ENCODE peak calls at places on chromosome 1, in six cellular contexts. One of them, this sample, is unnamed.

GRCh38 chr1:10694274-10694632 is 102.2 kb downstream of the CASZ1 start:
- DNase-seq in BJ: no peak
- DNase-seq in colonic mucosa: peak; percentile 76
- DNase-seq in tibial nerve: peak; percentile 20
- DNase-seq in hepatocyte: no peak
- DNase-seq in PC-3: no peak
- DNase-seq in this sample: no peak

GRCh38 chr1:45857101-45857700 is 53.8 kb downstream of the MAST2 start:
- DNase-seq in BJ: no peak
- DNase-seq in colonic mucosa: no peak
- DNase-seq in tibial nerve: no peak
- DNase-seq in hepatocyte: no peak
- DNase-seq in PC-3: no peak
- DNase-seq in this sample: no peak

GRCh38 chr1:156845055-156845952 is 13.6 kb downstream of the INSRR start:
- DNase-seq in BJ: no peak
- DNase-seq in colonic mucosa: no peak
- DNase-seq in tibial nerve: no peak
- DNase-seq in hepatocyte: no peak
- DNase-seq in PC-3: no peak
- DNase-seq in this sample: no peak

GRCh38 chr1:33220701-33221384 is 35.4 kb upstream of the ZNF362 start:
- DNase-seq in BJ: no peak
- DNase-seq in colonic mucosa: no peak
- DNase-seq in tibial nerve: peak; percentile 16
- DNase-seq in hepatocyte: peak; percentile 32
- DNase-seq in PC-3: peak; percentile 46
- DNase-seq in this sample: no peak

GRCh38 chr1:172902200-172902599 is 148.5 kb downstream of the TNFSF18 start:
- DNase-seq in BJ: no peak
- DNase-seq in colonic mucosa: no peak
- DNase-seq in tibial nerve: no peak
- DNase-seq in hepatocyte: no peak
- DNase-seq in PC-3: no peak
- DNase-seq in this sample: no peak

GRCh38 chr1:21842606-21843162 is 30.6 kb downstream of the LDLRAD2 start:
- DNase-seq in BJ: no peak
- DNase-seq in colonic mucosa: no peak
- DNase-seq in tibial nerve: no peak
- DNase-seq in hepatocyte: no peak
- DNase-seq in PC-3: no peak
- DNase-seq in this sample: no peak

GRCh38 chr1:87089070-87089736 is 174.8 kb downstream of the HS2ST1 start:
- DNase-seq in BJ: no peak
- DNase-seq in colonic mucosa: no peak
- DNase-seq in tibial nerve: no peak
- DNase-seq in hepatocyte: no peak
- DNase-seq in PC-3: peak; percentile 48
- DNase-seq in this sample: no peak

GRCh38 chr1:201530741-201531521 is 8.0 kb upstream of the NAV1 start:
- DNase-seq in BJ: peak; percentile 81
- DNase-seq in colonic mucosa: peak; percentile 79
- DNase-seq in tibial nerve: peak; percentile 94
- DNase-seq in hepatocyte: peak; percentile 90
- DNase-seq in PC-3: peak; percentile 70
- DNase-seq in this sample: peak; percentile 85

GRCh38 chr1:3004285-3005205 is 16.7 kb upstream of the ACTRT2 start:
- DNase-seq in BJ: no peak
- DNase-seq in colonic mucosa: no peak
- DNase-seq in tibial nerve: no peak
- DNase-seq in hepatocyte: no peak
- DNase-seq in PC-3: no peak
- DNase-seq in this sample: no peak

GRCh38 chr1:224773646-224774045 is 155.8 kb upstream of the DNAH14 start:
- DNase-seq in BJ: no peak
- DNase-seq in colonic mucosa: no peak
- DNase-seq in tibial nerve: no peak
- DNase-seq in hepatocyte: no peak
- DNase-seq in PC-3: no peak
- DNase-seq in this sample: no peak

GRCh38 chr1:224779491-224780020 is 149.9 kb upstream of the DNAH14 start:
- DNase-seq in BJ: no peak
- DNase-seq in colonic mucosa: no peak
- DNase-seq in tibial nerve: no peak
- DNase-seq in hepatocyte: no peak
- DNase-seq in PC-3: no peak
- DNase-seq in this sample: no peak

GRCh38 chr1:224769987-224770693 is 154.0 kb downstream of the CNIH3 start:
- DNase-seq in BJ: peak; percentile 40
- DNase-seq in colonic mucosa: no peak
- DNase-seq in tibial nerve: no peak
- DNase-seq in hepatocyte: no peak
- DNase-seq in PC-3: peak; percentile 69
- DNase-seq in this sample: no peak

GRCh38 chr1:224768971-224769370 is 152.9 kb downstream of the CNIH3 start:
- DNase-seq in BJ: no peak
- DNase-seq in colonic mucosa: no peak
- DNase-seq in tibial nerve: no peak
- DNase-seq in hepatocyte: no peak
- DNase-seq in PC-3: no peak
- DNase-seq in this sample: no peak

DNA sequence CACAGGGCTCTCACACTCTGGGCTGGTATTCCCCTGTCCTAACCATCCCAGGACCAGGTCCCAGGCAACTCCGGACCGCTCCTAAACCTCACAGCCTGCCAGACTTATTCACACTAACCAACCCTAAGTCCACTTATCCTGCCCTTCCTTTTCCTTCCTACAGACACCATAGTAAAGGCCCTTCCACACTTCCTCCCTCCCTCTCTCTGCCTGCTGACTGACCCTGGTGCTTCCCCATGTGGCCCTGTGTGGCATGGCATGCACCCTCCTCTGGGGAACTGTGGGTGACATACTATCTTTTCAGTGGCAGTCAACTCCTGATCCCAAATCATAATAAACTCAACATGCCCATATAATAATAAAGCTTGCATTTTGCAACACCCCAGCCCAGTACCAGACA is 155.1 kb upstream of the DNAH14 start:
- DNase-seq in BJ: no peak
- DNase-seq in colonic mucosa: no peak
- DNase-seq in tibial nerve: no peak
- DNase-seq in hepatocyte: no peak
- DNase-seq in PC-3: peak; percentile 18
- DNase-seq in this sample: no peak
- TF ChIP-seq CTCF in BJ: peak; percentile 12
- TF ChIP-seq CTCF in colonic mucosa: no peak
- TF ChIP-seq CTCF in tibial nerve: no peak
- TF ChIP-seq CTCF in hepatocyte: no peak
- TF ChIP-seq CTCF in PC-3: peak; percentile 55
- TF ChIP-seq CTCF in this sample: no peak

GRCh38 chr1:78323311-78323710 is 167.5 kb upstream of the PTGFR start:
- DNase-seq in BJ: peak; percentile 18
- DNase-seq in colonic mucosa: no peak
- DNase-seq in tibial nerve: no peak
- DNase-seq in hepatocyte: no peak
- DNase-seq in PC-3: peak; percentile 30
- DNase-seq in this sample: no peak

GRCh38 chr1:78325293-78325692 is 165.5 kb upstream of the PTGFR start:
- DNase-seq in BJ: no peak
- DNase-seq in colonic mucosa: no peak
- DNase-seq in tibial nerve: no peak
- DNase-seq in hepatocyte: no peak
- DNase-seq in PC-3: no peak
- DNase-seq in this sample: no peak

GRCh38 chr1:78318011-78318410 is 172.8 kb upstream of the PTGFR start:
- DNase-seq in BJ: no peak
- DNase-seq in colonic mucosa: no peak
- DNase-seq in tibial nerve: no peak
- DNase-seq in hepatocyte: no peak
- DNase-seq in PC-3: no peak
- DNase-seq in this sample: no peak

DNA sequence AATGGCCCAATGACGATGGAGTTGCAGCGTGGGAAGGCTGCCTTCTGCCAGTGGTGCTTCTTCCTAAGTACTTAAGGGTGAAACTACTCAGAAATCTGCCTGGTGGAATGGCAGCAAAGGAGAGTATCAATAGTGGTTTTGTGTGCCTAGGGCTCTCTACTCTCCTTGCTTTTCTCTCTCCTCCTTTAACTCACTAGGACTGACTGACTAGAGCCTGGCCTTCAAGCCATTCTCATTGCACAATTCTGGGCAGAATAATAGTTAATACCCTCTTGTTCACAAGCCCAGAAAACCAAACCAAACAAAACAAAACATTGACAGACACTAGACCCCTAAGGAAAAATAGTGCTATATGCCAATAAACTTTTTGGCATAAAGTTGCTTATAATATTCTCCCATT is 171.2 kb upstream of the PTGFR start:
- DNase-seq in BJ: no peak
- DNase-seq in colonic mucosa: no peak
- DNase-seq in tibial nerve: no peak
- DNase-seq in hepatocyte: no peak
- DNase-seq in PC-3: no peak
- DNase-seq in this sample: no peak
- TF ChIP-seq CTCF in BJ: no peak
- TF ChIP-seq CTCF in colonic mucosa: no peak
- TF ChIP-seq CTCF in tibial nerve: no peak
- TF ChIP-seq CTCF in hepatocyte: no peak
- TF ChIP-seq CTCF in PC-3: no peak
- TF ChIP-seq CTCF in this sample: no peak

DNA sequence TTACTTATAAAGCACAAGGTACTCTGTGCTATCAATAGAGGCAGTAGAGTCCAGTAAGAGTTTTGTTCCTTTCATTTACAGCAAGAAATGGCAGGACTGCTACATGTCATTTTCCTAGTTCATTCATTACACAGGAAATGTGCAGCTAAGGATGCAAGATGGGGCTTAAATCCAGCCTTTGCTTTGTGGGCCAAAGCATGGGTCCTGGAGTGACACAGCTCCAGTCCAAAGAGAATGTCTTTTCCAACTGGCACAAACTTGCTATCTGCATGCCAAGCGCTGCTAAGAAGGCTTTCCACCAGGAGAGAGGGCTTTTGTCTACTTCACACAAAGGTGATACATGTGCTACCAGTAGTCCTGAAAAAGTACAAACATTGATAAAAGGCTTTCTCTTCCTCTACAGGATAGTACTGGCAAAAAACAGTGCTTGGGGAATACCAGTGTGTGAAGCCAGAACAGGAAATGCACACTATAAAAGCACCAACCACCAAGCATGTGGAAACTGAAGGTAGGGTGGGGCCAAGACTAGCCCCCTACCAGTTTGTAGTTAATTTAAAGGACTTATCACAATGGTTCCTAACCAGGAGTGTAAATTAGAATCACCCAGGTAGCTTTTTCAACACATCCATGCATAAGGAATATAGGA is 68.7 kb downstream of the ARID4B start:
- DNase-seq in BJ: no peak
- DNase-seq in colonic mucosa: no peak
- DNase-seq in tibial nerve: no peak
- DNase-seq in hepatocyte: no peak
- DNase-seq in PC-3: no peak
- DNase-seq in this sample: no peak
- TF ChIP-seq CTCF in BJ: no peak
- TF ChIP-seq CTCF in colonic mucosa: no peak
- TF ChIP-seq CTCF in tibial nerve: no peak
- TF ChIP-seq CTCF in hepatocyte: no peak
- TF ChIP-seq CTCF in PC-3: no peak
- TF ChIP-seq CTCF in this sample: no peak

DNA sequence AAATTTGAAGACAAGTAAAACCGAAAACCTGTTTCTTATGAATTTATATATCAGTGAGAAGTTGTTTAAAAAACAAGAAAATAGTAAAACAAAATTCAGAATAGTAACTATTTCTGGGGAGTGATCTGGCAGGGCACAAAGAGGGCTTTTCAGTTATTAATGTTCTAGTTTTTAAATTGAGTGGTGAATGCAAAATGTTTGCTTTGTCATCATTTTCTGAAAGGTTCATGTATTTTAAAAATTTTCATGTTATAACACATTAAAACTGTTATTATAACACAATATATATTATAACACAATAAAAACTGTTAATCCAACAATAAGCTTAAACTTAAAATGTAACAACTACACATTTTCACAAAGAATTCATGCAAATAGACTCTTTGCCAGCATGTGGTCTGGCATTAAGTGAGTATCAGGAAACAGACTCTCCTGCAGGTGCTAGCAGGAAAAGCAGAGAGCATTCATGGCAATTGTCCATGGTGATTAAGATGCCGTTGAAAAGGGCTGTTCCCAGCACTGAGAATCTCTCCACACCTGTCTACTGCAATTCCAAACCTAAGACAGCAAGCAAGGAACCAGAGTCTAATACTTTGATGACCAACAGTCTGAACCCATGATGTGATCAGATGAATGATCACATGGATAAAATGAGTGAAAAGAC is 204.9 kb downstream of the TBX15 start:
- DNase-seq in BJ: no peak
- DNase-seq in colonic mucosa: no peak
- DNase-seq in tibial nerve: no peak
- DNase-seq in hepatocyte: no peak
- DNase-seq in PC-3: peak; percentile 14
- DNase-seq in this sample: no peak
- TF ChIP-seq CTCF in BJ: no peak
- TF ChIP-seq CTCF in colonic mucosa: no peak
- TF ChIP-seq CTCF in tibial nerve: no peak
- TF ChIP-seq CTCF in hepatocyte: no peak
- TF ChIP-seq CTCF in PC-3: no peak
- TF ChIP-seq CTCF in this sample: no peak

GRCh38 chr1:1597275-1597930 is 2.5 kb downstream of the FNDC10 start:
- DNase-seq in BJ: no peak
- DNase-seq in colonic mucosa: no peak
- DNase-seq in tibial nerve: no peak
- DNase-seq in hepatocyte: peak; percentile 36
- DNase-seq in PC-3: peak; percentile 55
- DNase-seq in this sample: no peak
- TF ChIP-seq CTCF in BJ: peak; percentile 48
- TF ChIP-seq CTCF in colonic mucosa: peak; percentile 27
- TF ChIP-seq CTCF in tibial nerve: no peak
- TF ChIP-seq CTCF in hepatocyte: peak; percentile 17
- TF ChIP-seq CTCF in PC-3: peak; percentile 55
- TF ChIP-seq CTCF in this sample: peak; percentile 48